ENCODE peak calls at places on chromosomes 13 and 19, in four cellular contexts. P is GM12878, R is K562, V is HepG2. M is an unnamed sample.

GRCh38 chr13:72255908-72256307 is 388.9 kb upstream of the DACH1 start:
- DNase-seq in P (no peak), R (no peak), V (peak; percentile 9), M (peak; percentile 19)

GRCh38 chr13:32257649-32258048 is 57.5 kb downstream of the ZAR1L start:
- DNase-seq in P (no peak), R (no peak), V (no peak), M (no peak)

GRCh38 chr13:105442941-105443340 is 1092.5 kb downstream of the EFNB2 start:
- DNase-seq in P (no peak), R (no peak), V (no peak), M (no peak)

GRCh38 chr13:60164490-60164889 is 762 bp upstream of the DIAPH3 start:
- DNase-seq in P (no peak), R (no peak), V (no peak), M (no peak)

GRCh38 chr19:40982594-40983101 is 8.4 kb upstream of the CYP2B6 start:
- DNase-seq in P (no peak), R (no peak), V (no peak), M (no peak)

GRCh38 chr13:104295537-104295936 is 1229.3 kb upstream of the SLC10A2 start:
- DNase-seq in P (no peak), R (no peak), V (no peak), M (peak; percentile 8)

GRCh38 chr19:41753936-41754529 is 1.3 kb upstream of the CEACAM6 start:
- DNase-seq in P (no peak), R (peak; percentile 57), V (peak; percentile 14), M (peak; percentile 49)

GRCh38 chr19:37982655-37983054 is 75.6 kb downstream of the SIPA1L3 start:
- DNase-seq in P (no peak), R (no peak), V (no peak), M (no peak)

GRCh38 chr13:110815471-110816204 is 99.2 kb downstream of the ANKRD10 start:
- DNase-seq in P (peak; percentile 13), R (no peak), V (no peak), M (no peak)

GRCh38 chr19:2798733-2799132 is 13.4 kb downstream of the THOP1 start:
- DNase-seq in P (no peak), R (peak; percentile 39), V (no peak), M (no peak)

GRCh38 chr13:101150998-101151397 is 265.3 kb downstream of the NALCN start:
- DNase-seq in P (no peak), R (no peak), V (no peak), M (peak; percentile 17)

GRCh38 chr19:18895828-18896341 is at the start of gene CERS1:
- DNase-seq in P (no peak), R (peak; percentile 37), V (no peak), M (peak; percentile 95)

GRCh38 chr13:91632071-91632470 is 233.7 kb downstream of the GPC5 start:
- DNase-seq in P (no peak), R (no peak), V (no peak), M (no peak)

GRCh38 chr19:2478324-2478755 is 2.4 kb downstream of the GADD45B start:
- DNase-seq in P (no peak), R (no peak), V (no peak), M (peak; percentile 63)

GRCh38 chr13:20285530-20285929 is 53.4 kb upstream of the GJB6 start:
- DNase-seq in P (no peak), R (no peak), V (no peak), M (no peak)

GRCh38 chr19:16899566-16900075 is 10.8 kb downstream of the F2RL3 start:
- DNase-seq in P (no peak), R (peak; percentile 74), V (peak; percentile 22), M (peak; percentile 53)

GRCh38 chr13:21619633-21620220 is 15.8 kb upstream of the MICU2 start:
- DNase-seq in P (no peak), R (no peak), V (no peak), M (no peak)

GRCh38 chr19:8571006-8571411 is 6.2 kb downstream of the MYO1F start:
- DNase-seq in P (no peak), R (no peak), V (peak; percentile 34), M (no peak)

GRCh38 chr13:67383358-67383757 is 153.2 kb upstream of the PCDH9 start:
- DNase-seq in P (no peak), R (no peak), V (peak; percentile 1), M (no peak)

GRCh38 chr13:108947551-108948030 is 318.2 kb downstream of the MYO16 start:
- DNase-seq in P (no peak), R (no peak), V (no peak), M (no peak)

GRCh38 chr13:37869756-37870488 is at the start of gene TRPC4:
- DNase-seq in P (no peak), R (peak; percentile 54), V (peak; percentile 12), M (peak; percentile 33)

GRCh38 chr13:41751277-41751676 is 209.6 kb downstream of the VWA8 start:
- DNase-seq in P (no peak), R (peak; percentile 41), V (no peak), M (no peak)
- TF ChIP-seq SIN3A in P (no peak), R (no peak), V (no peak), M (no peak)

DNA sequence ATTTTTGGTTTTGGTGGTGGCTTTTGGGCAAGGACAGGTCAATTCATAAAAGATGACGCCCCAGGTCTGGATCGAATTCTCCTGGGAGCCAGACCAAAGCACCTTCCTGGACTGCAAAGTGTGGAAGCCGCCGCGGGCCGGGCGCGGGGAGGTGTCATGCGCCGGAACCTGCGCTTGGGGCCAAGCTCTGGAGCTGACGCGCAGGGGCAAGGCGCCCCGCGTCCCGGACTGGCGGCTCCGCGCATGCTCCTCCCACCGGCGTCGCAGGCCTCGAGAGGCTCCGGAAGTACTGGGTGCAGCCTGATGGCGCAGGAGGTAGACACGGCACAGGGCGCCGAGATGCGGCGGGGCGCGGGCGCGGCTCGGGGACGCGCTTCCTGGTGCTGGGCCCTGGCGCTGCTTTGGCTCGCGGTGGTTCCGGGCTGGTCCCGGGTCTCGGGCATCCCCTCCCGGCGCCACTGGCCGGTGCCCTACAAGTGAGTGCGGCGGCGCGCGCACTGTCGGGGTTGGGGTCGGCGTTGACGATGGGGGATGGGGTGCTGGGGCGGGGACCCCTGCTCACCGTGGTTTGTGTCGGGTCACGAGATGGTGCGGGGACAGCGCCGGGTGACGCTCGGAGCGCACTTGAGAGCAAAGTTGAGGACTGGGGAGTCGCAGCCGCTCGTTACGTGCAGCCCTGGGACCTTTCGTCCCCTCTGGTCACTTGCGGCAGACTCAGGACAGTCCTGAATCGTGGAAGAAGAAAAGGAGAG is at the start of gene CLN5:
- DNase-seq in P (peak; percentile 72), R (peak; percentile 94), V (peak; percentile 86), M (peak; percentile 97)
- TF ChIP-seq SMC3 in P (no peak), R (no peak), V (no peak), M (no peak)

GRCh38 chr13:30329009-30329585 is 21.7 kb upstream of the KATNAL1 start:
- DNase-seq in P (no peak), R (no peak), V (no peak), M (no peak)

GRCh38 chr13:30334663-30335386 is 27.5 kb upstream of the KATNAL1 start:
- DNase-seq in P (no peak), R (peak; percentile 73), V (peak; percentile 80), M (peak; percentile 38)

GRCh38 chr13:30332516-30333165 is 25.3 kb upstream of the KATNAL1 start:
- DNase-seq in P (no peak), R (no peak), V (no peak), M (no peak)

GRCh38 chr13:30333601-30334000 is 26.2 kb upstream of the KATNAL1 start:
- DNase-seq in P (no peak), R (no peak), V (no peak), M (no peak)

GRCh38 chr13:30331331-30331771 is 24.0 kb upstream of the KATNAL1 start:
- DNase-seq in P (no peak), R (no peak), V (no peak), M (no peak)
- TF ChIP-seq RAD21 in P (no peak), R (no peak), V (no peak), M (no peak)

GRCh38 chr19:913080-913748 is at the start of gene R3HDM4:
- DNase-seq in P (no peak), R (peak; percentile 83), V (no peak), M (peak; percentile 96)

GRCh38 chr19:916645-917322 is 349 bp upstream of the KISS1R start:
- DNase-seq in P (no peak), R (peak; percentile 94), V (peak; percentile 56), M (peak; percentile 71)

GRCh38 chr19:917323-918151 is at the start of gene KISS1R:
- DNase-seq in P (no peak), R (peak; percentile 90), V (peak; percentile 71), M (peak; percentile 84)

GRCh38 chr19:911197-912033 is 1.6 kb downstream of the R3HDM4 start:
- DNase-seq in P (no peak), R (no peak), V (no peak), M (peak; percentile 59)

GRCh38 chr19:912181-913079 is 589 bp downstream of the R3HDM4 start:
- DNase-seq in P (no peak), R (peak; percentile 74), V (no peak), M (no peak)
- TF ChIP-seq SIN3A in P (no peak), R (peak; percentile 27), V (no peak), M (no peak)

DNA sequence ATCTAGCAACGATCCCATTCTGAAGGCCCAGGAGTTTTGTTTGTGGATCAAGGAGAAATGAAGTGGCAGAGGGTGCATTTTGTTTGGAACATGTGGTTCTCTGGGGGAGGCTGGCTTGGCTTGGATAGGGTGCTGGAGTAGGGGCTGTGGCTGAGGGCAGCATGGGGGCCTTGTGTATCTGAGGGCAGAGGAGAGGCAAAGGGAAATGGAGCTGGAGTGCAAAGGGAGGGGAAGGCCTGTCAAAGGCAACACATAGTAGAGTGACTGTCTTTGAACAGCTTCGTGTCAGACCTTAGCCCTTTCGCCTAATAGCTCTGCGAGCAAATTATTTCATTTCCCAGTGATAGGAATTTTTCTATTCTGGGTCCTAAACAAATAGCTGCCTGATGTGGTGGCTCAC is 187.2 kb downstream of the KCNRG start:
- DNase-seq in P (no peak), R (no peak), V (no peak), M (no peak)
- TF ChIP-seq SMC3 in P (no peak), R (no peak), V (no peak), M (no peak)

GRCh38 chr13:75341025-75341424 is 140.9 kb downstream of the TBC1D4 start:
- DNase-seq in P (no peak), R (no peak), V (no peak), M (no peak)

GRCh38 chr13:75339635-75340374 is 142.2 kb downstream of the TBC1D4 start:
- DNase-seq in P (no peak), R (no peak), V (peak; percentile 96), M (no peak)

GRCh38 chr13:75347925-75348324 is 134.0 kb downstream of the TBC1D4 start:
- DNase-seq in P (no peak), R (no peak), V (no peak), M (no peak)

GRCh38 chr13:75347457-75347856 is 134.5 kb downstream of the TBC1D4 start:
- DNase-seq in P (no peak), R (no peak), V (no peak), M (no peak)

DNA sequence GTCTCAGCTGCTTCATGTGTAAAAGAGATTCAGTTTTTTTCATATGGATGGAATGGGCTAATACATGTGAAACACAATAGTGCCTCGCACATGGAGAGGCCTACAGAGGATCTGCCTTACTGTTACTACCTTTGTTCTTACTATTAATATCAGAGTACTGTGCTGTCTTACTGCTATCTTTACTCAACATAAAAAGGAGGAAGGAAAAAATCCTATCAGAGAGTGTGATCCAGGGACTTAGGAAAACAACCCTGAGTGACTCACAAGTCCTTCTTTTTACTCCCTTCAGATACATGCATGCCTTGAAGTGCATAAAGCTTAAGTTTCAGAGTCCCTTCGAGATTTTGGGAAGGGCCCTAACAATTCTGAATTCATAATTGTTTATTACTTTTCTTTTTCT is 136.8 kb downstream of the TBC1D4 start:
- DNase-seq in P (no peak), R (peak; percentile 4), V (no peak), M (no peak)
- TF ChIP-seq RAD21 in P (no peak), R (no peak), V (no peak), M (no peak)

GRCh38 chr19:33767898-33768413 is 28.7 kb upstream of the KCTD15 start:
- DNase-seq in P (no peak), R (peak; percentile 53), V (peak; percentile 21), M (no peak)
- TF ChIP-seq SIN3A in P (no peak), R (no peak), V (no peak), M (no peak)